ENCODE peak calls at places on chromosomes 3 and 15, in nine cellular contexts. L, R, V, E, O, Z, Y, S and W are unnamed samples.

GRCh38 chr3:124962403-124962940 is 27.9 kb upstream of the MUC13 start:
- DNase-seq in Z (no peak), E (no peak), O (no peak), R (no peak), Y (no peak), V (no peak), L (no peak), S (no peak), W (no peak)

GRCh38 chr15:99282129-99282528 is 30.8 kb downstream of the LRRC28 start:
- DNase-seq in R (no peak), V (no peak), O (no peak), Y (no peak), Z (no peak), E (no peak), L (no peak), S (no peak), W (no peak)

GRCh38 chr3:112089956-112090898 is 4.0 kb downstream of the C3orf52 start:
- DNase-seq in Y (no peak), L (no peak), Z (no peak), E (no peak), R (no peak), V (no peak), S (no peak), O (no peak), W (no peak)

GRCh38 chr3:50474717-50475116 is 28.7 kb downstream of the CACNA2D2 start:
- DNase-seq in S (no peak), Y (peak; percentile 16), R (no peak), V (peak; percentile 60), Z (no peak), E (no peak), L (peak; percentile 13), O (no peak), W (no peak)

GRCh38 chr3:67647390-67647878 is 7.0 kb downstream of the SUCLG2 start:
- DNase-seq in Z (no peak), R (no peak), Y (peak; percentile 99), S (no peak), E (no peak), V (no peak), L (no peak), O (no peak), W (no peak)

GRCh38 chr15:78084359-78084750 is 6.8 kb upstream of the TBC1D2B start:
- DNase-seq in L (no peak), R (no peak), E (no peak), Z (no peak), S (no peak), O (no peak), Y (no peak), V (no peak), W (no peak)

GRCh38 chr3:1082024-1082633 is 10.7 kb upstream of the CNTN6 start:
- DNase-seq in O (peak; percentile 6), E (peak; percentile 80), Z (peak; percentile 82), Y (peak; percentile 37), S (peak; percentile 78), R (no peak), L (no peak), V (peak; percentile 31), W (no peak)

GRCh38 chr3:46449755-46450552 is 14.8 kb downstream of the LTF start:
- DNase-seq in O (no peak), V (no peak), E (peak; percentile 74), Z (peak; percentile 40), Y (no peak), R (no peak), L (no peak), S (no peak), W (no peak)

GRCh38 chr15:63967616-63968015 is 78.7 kb downstream of the DAPK2 start:
- DNase-seq in R (no peak), L (no peak), V (no peak), E (no peak), Z (no peak), Y (no peak), O (no peak), S (no peak), W (no peak)

GRCh38 chr15:56150204-56150603 is 93.5 kb downstream of the RFX7 start:
- DNase-seq in S (no peak), L (no peak), O (no peak), Y (no peak), V (no peak), E (no peak), Z (no peak), R (no peak), W (no peak)

GRCh38 chr3:197495499-197495898 is 60.3 kb downstream of the BDH1 start:
- DNase-seq in O (no peak), Z (no peak), L (no peak), E (no peak), R (no peak), S (no peak), Y (no peak), V (no peak), W (no peak)

GRCh38 chr3:143081844-143082778 is 37.5 kb upstream of the CHST2 start:
- DNase-seq in S (no peak), Y (no peak), R (no peak), E (no peak), V (no peak), Z (no peak), L (no peak), O (no peak), W (no peak)

GRCh38 chr3:194675680-194676079 is 3.7 kb upstream of the LSG1 start:
- DNase-seq in O (no peak), S (no peak), Y (no peak), E (no peak), V (no peak), R (no peak), L (no peak), Z (no peak), W (no peak)

GRCh38 chr15:34154725-34155204 is 52.9 kb downstream of the PGBD4 start:
- DNase-seq in R (no peak), S (no peak), V (no peak), L (no peak), Y (peak; percentile 20), O (no peak), E (peak; percentile 86), Z (peak; percentile 23), W (no peak)

GRCh38 chr3:41075958-41076357 is 123.3 kb upstream of the CTNNB1 start:
- DNase-seq in E (peak; percentile 55), R (no peak), S (peak; percentile 56), Y (no peak), L (no peak), V (peak; percentile 80), O (no peak), Z (peak; percentile 68), W (no peak)

GRCh38 chr3:127779747-127780146 is 42.6 kb downstream of the MGLL start:
- DNase-seq in Z (no peak), L (no peak), Y (peak; percentile 62), R (no peak), V (no peak), O (no peak), S (no peak), E (no peak), W (no peak)

GRCh38 chr3:113873814-113874526 is 35.4 kb downstream of the GRAMD1C start:
- DNase-seq in V (no peak), E (no peak), R (no peak), L (no peak), S (no peak), O (no peak), Z (no peak), Y (no peak), W (no peak)

GRCh38 chr15:62896969-62897486 is 145.5 kb upstream of the TPM1 start:
- DNase-seq in Y (peak; percentile 99), Z (peak; percentile 39), L (peak; percentile 81), R (peak; percentile 78), V (peak; percentile 95), S (peak; percentile 95), O (peak; percentile 91), E (no peak), W (no peak)

GRCh38 chr15:60218256-60218655 is 179.5 kb downstream of the ANXA2 start:
- DNase-seq in R (no peak), Y (no peak), Z (no peak), V (no peak), O (no peak), L (no peak), E (no peak), S (no peak), W (no peak)

GRCh38 chr3:11390411-11391171 is 118.4 kb downstream of the ATG7 start:
- DNase-seq in Z (no peak), V (no peak), Y (peak; percentile 54), R (no peak), O (no peak), S (no peak), E (no peak), L (no peak), W (no peak)

GRCh38 chr15:67998599-67999122 is 55.5 kb upstream of the PIAS1 start:
- DNase-seq in Z (no peak), L (no peak), S (peak; percentile 58), V (peak; percentile 55), R (no peak), Y (peak; percentile 56), O (no peak), E (no peak), W (no peak)

GRCh38 chr3:148315756-148316155 is 381.9 kb upstream of the AGTR1 start:
- DNase-seq in Z (no peak), O (no peak), S (no peak), E (no peak), L (no peak), Y (no peak), R (no peak), V (no peak), W (no peak)

DNA sequence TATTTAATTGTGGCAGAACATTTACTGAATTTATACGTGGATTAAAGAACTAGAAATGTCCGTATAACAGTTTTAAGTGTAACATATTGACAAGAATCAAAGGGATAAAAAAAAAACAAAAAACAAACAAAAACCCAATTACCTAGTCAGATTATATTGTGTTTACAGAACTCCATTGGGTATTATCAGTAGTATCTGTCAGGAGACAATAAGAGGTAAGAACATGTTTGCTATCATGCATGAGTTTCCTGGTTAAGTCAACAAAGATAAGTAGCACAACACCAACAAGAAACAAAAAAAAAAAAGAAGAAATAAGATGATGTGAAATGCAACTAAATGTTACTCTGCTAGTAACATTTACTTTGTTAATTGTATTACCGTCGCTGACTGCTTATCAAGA is 570.6 kb downstream of the ZBBX start:
- DNase-seq in V (no peak), Y (no peak), E (no peak), S (no peak), Z (peak; percentile 56), L (no peak), R (no peak), O (no peak), W (no peak)
- H3K27ac ChIP-seq in V (no peak overlapping the region), Y (no peak overlapping the region), E (no peak overlapping the region), S (no peak overlapping the region), Z (no peak overlapping the region), L (no peak overlapping the region), R (no peak overlapping the region), O (no peak overlapping the region), W (no peak overlapping the region)

GRCh38 chr15:79282371-79283251 is at the start of gene ANKRD34C:
- DNase-seq in S (no peak), Y (no peak), E (peak; percentile 72), L (no peak), V (no peak), R (no peak), Z (no peak), O (no peak), W (no peak)
- H3K27me3 ChIP-seq in S (peaks cover 31% of the 10 kb centered on the region), Y (peaks cover 23% of the 10 kb centered on the region), E (peaks cover 91% of the 10 kb centered on the region), L (no peaks in the 10 kb centered on the region), V (no peaks in the 10 kb centered on the region), R (peaks cover 57% of the 10 kb centered on the region), Z (peaks cover 29% of the 10 kb centered on the region), O (no peaks in the 10 kb centered on the region), W (peaks cover 58% of the 10 kb centered on the region)

GRCh38 chr15:36428102-36428845 is 151.2 kb upstream of the CDIN1 start:
- DNase-seq in S (peak; percentile 62), Y (peak; percentile 100), O (no peak), L (no peak), R (no peak), V (no peak), Z (peak; percentile 86), E (peak; percentile 46), W (no peak)
- H3K27ac ChIP-seq in S (no peak overlapping the region), Y (peak overlapping the region; percentile 89), O (no peak overlapping the region), L (no peak overlapping the region), R (no peak overlapping the region), V (no peak overlapping the region), Z (no peak overlapping the region), E (no peak overlapping the region), W (no peak overlapping the region)

GRCh38 chr3:36765104-36765503 is 751 bp upstream of the DCLK3 start:
- DNase-seq in L (no peak), E (no peak), S (no peak), O (no peak), Z (no peak), R (no peak), Y (no peak), V (no peak), W (no peak)
- H3K27me3 ChIP-seq in L (no peaks in the 10 kb centered on the region), E (peaks cover 23% of the 10 kb centered on the region), S (peaks cover 18% of the 10 kb centered on the region), O (no peaks in the 10 kb centered on the region), Z (peaks cover 11% of the 10 kb centered on the region), R (peaks cover 31% of the 10 kb centered on the region), Y (peaks cover 41% of the 10 kb centered on the region), V (no peaks in the 10 kb centered on the region), W (peaks cover 55% of the 10 kb centered on the region)